ENCODE peak calls at places on chromosomes 2 and 18, in ten cellular contexts. X is progenitor cell of endocrine pancreas; C is M059J; D is stimulated activated CD8-positive, alpha-beta memory T cell treated with anti-CD3 and anti-CD28 coated beads, Interleukin-2, amount 100 ng/mL, for 48 hours; I is EL; V is neural progenitor cell; A is Right ventricle myocardium inferior; U is ELR; J is stimulated activated CD4-positive, alpha-beta T cell treated with anti-CD3 and anti-CD28 coated beads, Interleukin-1b, Interleukin-23, amount 100 ng/mL, for 24 hours; L is mesendoderm. M is an unnamed sample.

GRCh38 chr2:4828682-4829374 is 863.4 kb upstream of the SOX11 start:
- DNase-seq in L (no peak), X (no peak), C (no peak), A (no peak), V (no peak), J (no peak), D (no peak), I (no peak), U (no peak), M (no peak)

GRCh38 chr2:145288650-145289496 is 769.0 kb upstream of the ZEB2 start:
- DNase-seq in C (no peak), A (no peak), I (no peak), D (no peak), J (no peak), U (no peak), V (no peak), X (no peak), L (no peak), M (no peak)

GRCh38 chr2:74146929-74147728 is 583 bp downstream of the BOLA3 start:
- DNase-seq in L (no peak), U (peak; percentile 67), J (peak; percentile 5), C (peak; percentile 45), D (peak; percentile 30), V (no peak), I (peak; percentile 13), A (peak; percentile 70), X (no peak), M (peak; percentile 31)

GRCh38 chr2:176781570-176782217 is 430.9 kb upstream of the HNRNPA3 start:
- DNase-seq in U (no peak), I (no peak), X (no peak), A (no peak), J (no peak), V (no peak), C (no peak), D (no peak), L (no peak), M (no peak)

GRCh38 chr2:172922294-172922693 is 153.4 kb upstream of the MAP3K20 start:
- DNase-seq in A (no peak), V (no peak), D (no peak), L (no peak), U (no peak), I (no peak), C (peak; percentile 15), J (no peak), X (no peak), M (no peak)

GRCh38 chr2:59882822-59883221 is 670.6 kb downstream of the BCL11A start:
- DNase-seq in C (no peak), V (no peak), L (no peak), A (no peak), J (no peak), X (no peak), D (no peak), U (no peak), I (no peak), M (no peak)

GRCh38 chr2:98346259-98347236 is at the start of gene CNGA3:
- DNase-seq in V (peak; percentile 80), U (peak; percentile 19), A (no peak), D (no peak), I (no peak), L (peak; percentile 70), C (peak; percentile 10), J (no peak), X (peak; percentile 64), M (peak; percentile 19)

GRCh38 chr18:9914584-9915290 is 921 bp downstream of the VAPA start:
- DNase-seq in U (peak; percentile 93), I (peak; percentile 84), C (peak; percentile 89), A (peak; percentile 89), J (peak; percentile 47), X (peak; percentile 27), V (peak; percentile 55), D (peak; percentile 66), L (peak; percentile 68), M (peak; percentile 83)

GRCh38 chr2:20074001-20074648 is 22.7 kb upstream of the LAPTM4A start:
- DNase-seq in J (no peak), D (no peak), C (no peak), A (no peak), X (no peak), L (peak; percentile 25), I (no peak), V (no peak), U (no peak), M (peak; percentile 68)

GRCh38 chr2:198368089-198368488 is 563.7 kb downstream of the PLCL1 start:
- DNase-seq in X (no peak), L (no peak), I (no peak), J (no peak), D (no peak), U (no peak), V (no peak), A (no peak), C (no peak), M (no peak)

GRCh38 chr18:4839639-4840038 is 357.4 kb downstream of the AKAIN1 start:
- DNase-seq in V (no peak), U (no peak), D (no peak), C (no peak), A (no peak), X (no peak), L (no peak), I (no peak), J (no peak), M (no peak)

GRCh38 chr2:167862787-167863186 is 384.6 kb downstream of the STK39 start:
- DNase-seq in U (peak; percentile 54), C (peak; percentile 46), X (no peak), D (no peak), V (no peak), A (no peak), I (peak; percentile 49), L (no peak), J (no peak), M (no peak)

GRCh38 chr18:67794512-67794911 is 278.0 kb upstream of the DSEL start:
- DNase-seq in X (no peak), V (no peak), C (peak; percentile 34), D (no peak), A (no peak), I (peak; percentile 33), J (no peak), U (no peak), L (no peak), M (peak; percentile 54)

GRCh38 chr2:142967060-142967459 is 89.6 kb downstream of the KYNU start:
- DNase-seq in V (no peak), A (no peak), U (no peak), D (no peak), J (no peak), L (no peak), I (no peak), C (no peak), X (no peak), M (no peak)

GRCh38 chr2:30208453-30208852 is 22.9 kb upstream of the LBH start:
- DNase-seq in I (peak; percentile 56), U (peak; percentile 63), D (no peak), X (peak; percentile 35), V (peak; percentile 85), L (peak; percentile 97), A (no peak), J (no peak), C (peak; percentile 66), M (peak; percentile 83)

GRCh38 chr18:62558015-62558663 is 35.3 kb downstream of the ZCCHC2 start:
- DNase-seq in V (no peak), I (no peak), L (no peak), A (no peak), J (no peak), D (no peak), U (no peak), C (no peak), X (no peak), M (no peak)